ENCODE peak calls at places on chromosomes 5 and 9, in eight cellular contexts. M, D, A, N, V, O, I and T are unnamed samples.

GRCh38 chr5:33781286-33781685 is 110.5 kb downstream of the ADAMTS12 start:
- DNase-seq in M (no peak), D (no peak), A (no peak), N (peak), V (no peak), O (peak), I (no peak), T (peak)

GRCh38 chr9:131722260-131722659 is 17.6 kb downstream of the RAPGEF1 start:
- DNase-seq in M (no peak), D (no peak), A (no peak), N (no peak), V (peak), O (peak), I (no peak), T (no peak)

GRCh38 chr9:7879551-7880245 is 80.1 kb upstream of the DMAC1 start:
- DNase-seq in M (no peak), D (peak), A (peak), N (no peak), V (no peak), O (no peak), I (no peak), T (no peak)

GRCh38 chr9:130665431-130666392 is 1.3 kb downstream of the PRDM12 start:
- DNase-seq in M (no peak), D (no peak), A (no peak), N (no peak), V (no peak), O (no peak), I (no peak), T (no peak)

GRCh38 chr9:83327323-83327722 is 210.9 kb downstream of the FRMD3 start:
- DNase-seq in M (no peak), D (no peak), A (no peak), N (peak), V (no peak), O (no peak), I (no peak), T (no peak)

GRCh38 chr9:130500340-130500771 is 55.6 kb downstream of the ASS1 start:
- DNase-seq in M (no peak), D (no peak), A (no peak), N (no peak), V (peak), O (no peak), I (peak), T (no peak)

GRCh38 chr5:181108578-181109165 is 22.3 kb downstream of the OR2V1 start:
- DNase-seq in M (no peak), D (no peak), A (no peak), N (no peak), V (no peak), O (no peak), I (no peak), T (no peak)

GRCh38 chr5:31196309-31196708 is 2.8 kb downstream of the CDH6 start:
- DNase-seq in M (no peak), D (no peak), A (no peak), N (no peak), V (no peak), O (peak), I (no peak), T (no peak)

GRCh38 chr9:34651286-34651685 is 699 bp upstream of the IL11RA start:
- DNase-seq in M (no peak), D (no peak), A (no peak), N (peak), V (no peak), O (peak), I (no peak), T (no peak)